ENCODE peak calls at places on chromosome X, in six cellular contexts. D, K, Y, W, U and J are unnamed samples.

GRCh38 chrX:122567911-122568310 is 616.2 kb upstream of the GRIA3 start:
- DNase-seq in D (no peak), K (no peak), Y (no peak), W (no peak), U (no peak), J (no peak)

GRCh38 chrX:130626521-130626920 is 224.7 kb downstream of the RBMX2 start:
- DNase-seq in D (no peak), K (peak; percentile 4), Y (no peak), W (no peak), U (no peak), J (no peak)

GRCh38 chrX:130049821-130050220 is 60.5 kb downstream of the ELF4 start:
- DNase-seq in D (no peak), K (no peak), Y (no peak), W (no peak), U (no peak), J (no peak)

GRCh38 chrX:13733506-13733905 is 914 bp downstream of the TRAPPC2 start:
- DNase-seq in D (no peak), K (peak; percentile 23), Y (no peak), W (no peak), U (no peak), J (peak; percentile 13)

GRCh38 chrX:140767646-140768045 is 58.1 kb downstream of the LINC00632 start:
- DNase-seq in D (no peak), K (no peak), Y (no peak), W (peak; percentile 31), U (no peak), J (peak; percentile 13)

GRCh38 chrX:10008483-10009056 is 41.4 kb downstream of the CLDN34 start:
- DNase-seq in D (no peak), K (peak; percentile 47), Y (no peak), W (no peak), U (no peak), J (peak; percentile 31)

GRCh38 chrX:134173541-134174272 is 63.3 kb upstream of the CCDC160 start:
- DNase-seq in D (peak; percentile 64), K (no peak), Y (no peak), W (peak; percentile 74), U (peak; percentile 46), J (no peak)

GRCh38 chrX:18873189-18873791 is 110.6 kb downstream of the PHKA2 start:
- DNase-seq in D (no peak), K (peak; percentile 61), Y (no peak), W (no peak), U (no peak), J (peak; percentile 75)

GRCh38 chrX:29281078-29281742 is 694.0 kb downstream of the IL1RAPL1 start:
- DNase-seq in D (no peak), K (no peak), Y (no peak), W (no peak), U (no peak), J (no peak)

GRCh38 chrX:65035451-65035779 is 59.2 kb upstream of the ZC4H2 start:
- DNase-seq in D (no peak), K (peak; percentile 21), Y (no peak), W (no peak), U (peak; percentile 46), J (no peak)

GRCh38 chrX:17035111-17035510 is 88.7 kb downstream of the REPS2 start:
- DNase-seq in D (no peak), K (no peak), Y (no peak), W (no peak), U (no peak), J (no peak)

GRCh38 chrX:24298191-24298590 is 15.7 kb downstream of the SUPT20HL2 start:
- DNase-seq in D (peak; percentile 45), K (peak; percentile 4), Y (no peak), W (no peak), U (no peak), J (peak; percentile 4)

GRCh38 chrX:135304741-135305140 is 4.5 kb upstream of the ETDC start:
- DNase-seq in D (no peak), K (no peak), Y (no peak), W (peak; percentile 0), U (no peak), J (no peak)

GRCh38 chrX:11438767-11439166 is 145.6 kb downstream of the AMELX start:
- DNase-seq in D (no peak), K (peak; percentile 68), Y (no peak), W (no peak), U (no peak), J (no peak)

GRCh38 chrX:14497184-14497666 is 32.1 kb upstream of the GLRA2 start:
- DNase-seq in D (no peak), K (peak; percentile 4), Y (no peak), W (no peak), U (no peak), J (peak; percentile 28)

GRCh38 chrX:69988955-69989394 is 60.8 kb downstream of the AWAT2 start:
- DNase-seq in D (no peak), K (no peak), Y (no peak), W (peak; percentile 18), U (no peak), J (no peak)

GRCh38 chrX:81868979-81869378 is 667.1 kb downstream of the SH3BGRL start:
- DNase-seq in D (no peak), K (no peak), Y (no peak), W (no peak), U (no peak), J (no peak)

GRCh38 chrX:21885568-21885967 is 29.8 kb downstream of the YY2 start:
- DNase-seq in D (no peak), K (peak; percentile 47), Y (peak; percentile 21), W (peak; percentile 19), U (no peak), J (peak; percentile 36)

GRCh38 chrX:54288277-54288676 is 69.6 kb downstream of the WNK3 start:
- DNase-seq in D (no peak), K (peak; percentile 0), Y (no peak), W (no peak), U (no peak), J (peak; percentile 0)

GRCh38 chrX:110066488-110067225 is 63.7 kb downstream of the TMEM164 start:
- DNase-seq in D (no peak), K (no peak), Y (no peak), W (no peak), U (no peak), J (no peak)

DNA sequence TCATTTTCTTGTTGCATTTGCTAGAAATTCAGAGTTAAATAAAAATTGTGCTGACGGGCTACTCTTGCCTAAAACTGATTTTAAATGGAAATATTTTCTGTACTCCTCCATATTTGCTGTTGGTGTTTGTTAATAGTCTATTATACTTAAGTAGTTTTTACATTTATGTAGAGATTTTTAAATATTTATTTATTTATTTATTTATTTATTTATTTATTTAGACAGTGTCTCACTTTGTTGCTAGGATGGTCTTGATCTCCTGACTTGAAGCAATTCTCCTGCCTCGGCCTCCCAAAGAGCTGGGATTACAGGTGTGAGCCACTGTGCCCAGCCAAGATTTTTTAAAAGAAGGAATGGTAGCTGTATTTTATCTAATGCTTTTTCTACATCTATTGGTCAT is 68.1 kb downstream of the TMEM164 start:
- DNase-seq in D (no peak), K (no peak), Y (no peak), W (no peak), U (no peak), J (no peak)
- H2BK15ac ChIP-seq in D (no peak overlapping the region), K (no peak overlapping the region), Y (no peak overlapping the region), W (no peak overlapping the region), U (no peak overlapping the region), J (no peak overlapping the region)

DNA sequence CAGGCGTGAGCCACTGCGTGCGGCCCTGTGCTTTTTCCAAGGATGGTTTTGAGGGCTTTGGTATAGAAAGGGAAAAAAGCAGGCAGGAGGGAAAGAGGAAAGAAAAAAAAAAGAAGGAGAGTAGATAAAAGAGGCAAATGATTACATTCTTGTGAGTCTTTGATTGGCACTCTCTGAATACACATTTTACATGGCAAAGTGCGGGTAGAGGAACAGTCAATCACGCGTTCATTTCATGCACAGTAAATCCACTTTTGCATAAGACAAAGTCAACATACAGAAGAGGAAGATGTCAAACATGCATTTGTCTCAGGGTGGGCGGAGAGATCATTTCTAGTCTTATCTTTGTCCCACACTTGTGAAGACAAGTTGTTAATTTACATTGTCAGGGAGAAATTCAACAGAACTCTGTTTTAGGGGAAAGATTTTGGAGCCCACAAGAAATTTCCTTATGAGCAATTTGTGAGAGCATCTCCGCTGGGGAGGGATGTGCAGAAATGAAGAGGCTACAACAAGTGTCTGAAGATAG is 183.2 kb downstream of the DHRSX start:
- DNase-seq in D (no peak), K (no peak), Y (no peak), W (no peak), U (no peak), J (no peak)
- H3K27ac ChIP-seq in D (no peak overlapping the region), K (no peak overlapping the region), Y (no peak overlapping the region), W (no peak overlapping the region), U (no peak overlapping the region), J (no peak overlapping the region)

GRCh38 chrX:154025230-154025629 is 5.5 kb upstream of the IRAK1 start:
- DNase-seq in D (no peak), K (no peak), Y (no peak), W (no peak), U (no peak), J (no peak)
- H2BK15ac ChIP-seq in D (no peak overlapping the region), K (no peak overlapping the region), Y (no peak overlapping the region), W (no peak overlapping the region), U (no peak overlapping the region), J (no peak overlapping the region)

GRCh38 chrX:33205321-33205720 is 6.0 kb downstream of the DMD start:
- DNase-seq in D (no peak), K (peak; percentile 5), Y (no peak), W (no peak), U (no peak), J (no peak)
- H3K27ac ChIP-seq in D (no peak overlapping the region), K (peak overlapping the region; percentile 1), Y (no peak overlapping the region), W (no peak overlapping the region), U (no peak overlapping the region), J (no peak overlapping the region)

GRCh38 chrX:5163663-5164062 is 1065.0 kb downstream of the NLGN4X start:
- DNase-seq in D (no peak), K (no peak), Y (no peak), W (no peak), U (no peak), J (no peak)
- H2BK15ac ChIP-seq in D (no peak overlapping the region), K (no peak overlapping the region), Y (no peak overlapping the region), W (no peak overlapping the region), U (no peak overlapping the region), J (no peak overlapping the region)